ENCODE peak calls at places on chromosome 4, in seven cellular contexts. One of them, this sample, is unnamed.
A peak's percentile ranks its signal among the peaks of the same experiment; 100 is the strongest.

GRCh38 chr4:101865501-101866062 is 75.1 kb downstream of the BANK1 start:
- DNase-seq in cerebellar cortex: no peak
- DNase-seq in WTC11: no peak
- DNase-seq in activated CD8-positive, alpha-beta memory T cell treated with anti-CD3 and anti-CD28 coated beads, Interleukin-2, amount 50 U/mL, for 48 hours: no peak
- DNase-seq in fibroblast of the aortic adventitia: peak; percentile 13
- DNase-seq in foreskin fibroblast: peak; percentile 24
- DNase-seq in NCI-H146: no peak
- DNase-seq in this sample: peak; percentile 58

GRCh38 chr4:68892861-68893260 is 58.7 kb downstream of the UGT2A3 start:
- DNase-seq in WTC11: no peak
- DNase-seq in activated CD8-positive, alpha-beta memory T cell treated with anti-CD3 and anti-CD28 coated beads, Interleukin-2, amount 50 U/mL, for 48 hours: no peak
- DNase-seq in cerebellar cortex: no peak
- DNase-seq in foreskin fibroblast: no peak
- DNase-seq in fibroblast of the aortic adventitia: no peak
- DNase-seq in NCI-H146: no peak
- DNase-seq in this sample: no peak

GRCh38 chr4:125155251-125155650 is 159.5 kb upstream of the FAT4 start:
- DNase-seq in foreskin fibroblast: no peak
- DNase-seq in activated CD8-positive, alpha-beta memory T cell treated with anti-CD3 and anti-CD28 coated beads, Interleukin-2, amount 50 U/mL, for 48 hours: no peak
- DNase-seq in cerebellar cortex: no peak
- DNase-seq in fibroblast of the aortic adventitia: no peak
- DNase-seq in WTC11: no peak
- DNase-seq in NCI-H146: no peak
- DNase-seq in this sample: no peak

GRCh38 chr4:127967141-127967775 is 2.1 kb downstream of the ABHD18 start:
- DNase-seq in fibroblast of the aortic adventitia: no peak
- DNase-seq in foreskin fibroblast: peak; percentile 21
- DNase-seq in activated CD8-positive, alpha-beta memory T cell treated with anti-CD3 and anti-CD28 coated beads, Interleukin-2, amount 50 U/mL, for 48 hours: no peak
- DNase-seq in cerebellar cortex: no peak
- DNase-seq in WTC11: no peak
- DNase-seq in NCI-H146: no peak
- DNase-seq in this sample: no peak

GRCh38 chr4:92646826-92647225 is 343.1 kb downstream of the GRID2 start:
- DNase-seq in foreskin fibroblast: no peak
- DNase-seq in NCI-H146: no peak
- DNase-seq in WTC11: no peak
- DNase-seq in fibroblast of the aortic adventitia: no peak
- DNase-seq in cerebellar cortex: peak; percentile 50
- DNase-seq in activated CD8-positive, alpha-beta memory T cell treated with anti-CD3 and anti-CD28 coated beads, Interleukin-2, amount 50 U/mL, for 48 hours: no peak
- DNase-seq in this sample: no peak

GRCh38 chr4:85491527-85491926 is 16.6 kb downstream of the ARHGAP24 start:
- DNase-seq in cerebellar cortex: no peak
- DNase-seq in WTC11: no peak
- DNase-seq in fibroblast of the aortic adventitia: no peak
- DNase-seq in foreskin fibroblast: no peak
- DNase-seq in NCI-H146: no peak
- DNase-seq in activated CD8-positive, alpha-beta memory T cell treated with anti-CD3 and anti-CD28 coated beads, Interleukin-2, amount 50 U/mL, for 48 hours: no peak
- DNase-seq in this sample: no peak

GRCh38 chr4:159382875-159383568 is 280.1 kb downstream of the RAPGEF2 start:
- DNase-seq in activated CD8-positive, alpha-beta memory T cell treated with anti-CD3 and anti-CD28 coated beads, Interleukin-2, amount 50 U/mL, for 48 hours: no peak
- DNase-seq in NCI-H146: no peak
- DNase-seq in foreskin fibroblast: no peak
- DNase-seq in WTC11: no peak
- DNase-seq in fibroblast of the aortic adventitia: no peak
- DNase-seq in cerebellar cortex: no peak
- DNase-seq in this sample: no peak

GRCh38 chr4:16439003-16439402 is 212.7 kb upstream of the TAPT1 start:
- DNase-seq in WTC11: no peak
- DNase-seq in cerebellar cortex: no peak
- DNase-seq in NCI-H146: no peak
- DNase-seq in activated CD8-positive, alpha-beta memory T cell treated with anti-CD3 and anti-CD28 coated beads, Interleukin-2, amount 50 U/mL, for 48 hours: no peak
- DNase-seq in foreskin fibroblast: peak; percentile 4
- DNase-seq in fibroblast of the aortic adventitia: peak; percentile 42
- DNase-seq in this sample: no peak

This sample was measured in Caki2.